ENCODE peak calls at places on chromosomes 4 and X, in eight cellular contexts. One of them, this sample, is unnamed.

GRCh38 chrX:31333181-31333831 is 261.5 kb upstream of the FTHL17 start:
- DNase-seq in ovary: no peak
- DNase-seq in stromal cell of bone marrow: no peak
- DNase-seq in NCI-H146: no peak
- DNase-seq in endodermal cell: no peak
- DNase-seq in activated T-helper 1 cell treated with anti-CD3 and anti-CD28 coated beads, Interleukin-2, amount 50 U/mL, for 16 hours: no peak
- DNase-seq in foreskin melanocyte: no peak
- DNase-seq in mesenteric fat pad: no peak
- DNase-seq in this sample: peak

GRCh38 chr4:122764808-122765189 is 32.3 kb downstream of the BBS12 start:
- DNase-seq in stromal cell of bone marrow: peak
- DNase-seq in mesenteric fat pad: no peak
- DNase-seq in endodermal cell: no peak
- DNase-seq in foreskin melanocyte: no peak
- DNase-seq in ovary: no peak
- DNase-seq in NCI-H146: no peak
- DNase-seq in activated T-helper 1 cell treated with anti-CD3 and anti-CD28 coated beads, Interleukin-2, amount 50 U/mL, for 16 hours: no peak
- DNase-seq in this sample: peak

GRCh38 chrX:7149421-7149820 is 1.5 kb upstream of the PUDP start:
- DNase-seq in activated T-helper 1 cell treated with anti-CD3 and anti-CD28 coated beads, Interleukin-2, amount 50 U/mL, for 16 hours: no peak
- DNase-seq in NCI-H146: no peak
- DNase-seq in stromal cell of bone marrow: no peak
- DNase-seq in endodermal cell: no peak
- DNase-seq in foreskin melanocyte: no peak
- DNase-seq in ovary: no peak
- DNase-seq in mesenteric fat pad: no peak
- DNase-seq in this sample: no peak

GRCh38 chr4:48297447-48297846 is 27.8 kb upstream of the TEC start:
- DNase-seq in ovary: no peak
- DNase-seq in activated T-helper 1 cell treated with anti-CD3 and anti-CD28 coated beads, Interleukin-2, amount 50 U/mL, for 16 hours: no peak
- DNase-seq in NCI-H146: no peak
- DNase-seq in stromal cell of bone marrow: no peak
- DNase-seq in foreskin melanocyte: no peak
- DNase-seq in endodermal cell: no peak
- DNase-seq in mesenteric fat pad: no peak
- DNase-seq in this sample: no peak

GRCh38 chr4:37542749-37543148 is 143.4 kb downstream of the RELL1 start:
- DNase-seq in endodermal cell: no peak
- DNase-seq in NCI-H146: no peak
- DNase-seq in ovary: no peak
- DNase-seq in stromal cell of bone marrow: no peak
- DNase-seq in mesenteric fat pad: no peak
- DNase-seq in activated T-helper 1 cell treated with anti-CD3 and anti-CD28 coated beads, Interleukin-2, amount 50 U/mL, for 16 hours: no peak
- DNase-seq in foreskin melanocyte: no peak
- DNase-seq in this sample: no peak

GRCh38 chrX:69307736-69308135 is 142.5 kb upstream of the PJA1 start:
- DNase-seq in activated T-helper 1 cell treated with anti-CD3 and anti-CD28 coated beads, Interleukin-2, amount 50 U/mL, for 16 hours: no peak
- DNase-seq in stromal cell of bone marrow: no peak
- DNase-seq in mesenteric fat pad: no peak
- DNase-seq in endodermal cell: peak
- DNase-seq in foreskin melanocyte: no peak
- DNase-seq in NCI-H146: no peak
- DNase-seq in ovary: no peak
- DNase-seq in this sample: no peak

GRCh38 chrX:151970661-151971060 is 3.8 kb downstream of the GABRE start:
- DNase-seq in foreskin melanocyte: no peak
- DNase-seq in stromal cell of bone marrow: peak
- DNase-seq in activated T-helper 1 cell treated with anti-CD3 and anti-CD28 coated beads, Interleukin-2, amount 50 U/mL, for 16 hours: no peak
- DNase-seq in endodermal cell: no peak
- DNase-seq in ovary: peak
- DNase-seq in mesenteric fat pad: no peak
- DNase-seq in NCI-H146: no peak
- DNase-seq in this sample: peak

GRCh38 chrX:70025464-70025863 is 24.3 kb downstream of the AWAT2 start:
- DNase-seq in stromal cell of bone marrow: peak
- DNase-seq in activated T-helper 1 cell treated with anti-CD3 and anti-CD28 coated beads, Interleukin-2, amount 50 U/mL, for 16 hours: no peak
- DNase-seq in ovary: no peak
- DNase-seq in endodermal cell: no peak
- DNase-seq in mesenteric fat pad: no peak
- DNase-seq in foreskin melanocyte: no peak
- DNase-seq in NCI-H146: no peak
- DNase-seq in this sample: peak

GRCh38 chr4:7075962-7076693 is 8.3 kb upstream of the GRPEL1 start:
- DNase-seq in NCI-H146: peak
- DNase-seq in stromal cell of bone marrow: no peak
- DNase-seq in endodermal cell: no peak
- DNase-seq in ovary: no peak
- DNase-seq in activated T-helper 1 cell treated with anti-CD3 and anti-CD28 coated beads, Interleukin-2, amount 50 U/mL, for 16 hours: no peak
- DNase-seq in foreskin melanocyte: no peak
- DNase-seq in mesenteric fat pad: no peak
- DNase-seq in this sample: no peak